ENCODE peak calls at places on chromosomes 12 and 14, in nine cellular contexts. W, T, Q, O, N, A, D, H and G are unnamed samples.
A peak's percentile ranks its signal among the peaks of the same experiment; 100 is the strongest.

GRCh38 chr12:122355702-122356101 is 66.8 kb downstream of the CLIP1 start:
- DNase-seq in W (no peak), T (no peak), Q (peak; percentile 14), O (no peak), N (no peak), A (no peak), D (no peak), H (no peak), G (no peak)

GRCh38 chr14:73786632-73786941 is 65.0 kb upstream of the PTGR2 start:
- DNase-seq in W (no peak), T (no peak), Q (peak; percentile 83), O (no peak), N (no peak), A (peak; percentile 71), D (no peak), H (peak; percentile 55), G (peak; percentile 59)

GRCh38 chr14:53539489-53540126 is 386.5 kb upstream of the DDHD1 start:
- DNase-seq in W (peak; percentile 70), T (peak; percentile 74), Q (peak; percentile 39), O (peak; percentile 36), N (peak; percentile 76), A (peak; percentile 34), D (peak; percentile 33), H (peak; percentile 73), G (peak; percentile 88)

GRCh38 chr14:75579882-75580281 is 1.5 kb downstream of the FLVCR2 start:
- DNase-seq in W (no peak), T (no peak), Q (no peak), O (no peak), N (no peak), A (no peak), D (no peak), H (no peak), G (no peak)

GRCh38 chr12:109115758-109116610 is at the start of gene ACACB:
- DNase-seq in W (no peak), T (no peak), Q (peak; percentile 62), O (no peak), N (no peak), A (no peak), D (no peak), H (peak; percentile 62), G (peak; percentile 46)

GRCh38 chr12:108768591-108769500 is 37.5 kb upstream of the CORO1C start:
- DNase-seq in W (peak; percentile 49), T (peak; percentile 19), Q (peak; percentile 46), O (no peak), N (peak; percentile 45), A (no peak), D (peak; percentile 76), H (peak; percentile 39), G (no peak)

GRCh38 chr12:93802698-93803097 is 125.5 kb downstream of the CRADD start:
- DNase-seq in W (no peak), T (no peak), Q (no peak), O (no peak), N (no peak), A (no peak), D (no peak), H (peak; percentile 42), G (peak; percentile 49)

GRCh38 chr12:84913151-84913550 is 552 bp upstream of the SLC6A15 start:
- DNase-seq in W (no peak), T (no peak), Q (peak; percentile 21), O (no peak), N (no peak), A (no peak), D (peak; percentile 6), H (no peak), G (peak; percentile 11)

GRCh38 chr14:59630281-59630963 is 53.8 kb upstream of the CCDC175 start:
- DNase-seq in W (no peak), T (peak; percentile 68), Q (peak; percentile 89), O (peak; percentile 18), N (no peak), A (no peak), D (peak; percentile 86), H (no peak), G (peak; percentile 2)

GRCh38 chr14:103136388-103137271 is 13.4 kb downstream of the TNFAIP2 start:
- DNase-seq in W (no peak), T (no peak), Q (no peak), O (no peak), N (no peak), A (no peak), D (no peak), H (peak; percentile 80), G (peak; percentile 85)

GRCh38 chr12:96195845-96196451 is 1.8 kb downstream of the ELK3 start:
- DNase-seq in W (no peak), T (no peak), Q (peak; percentile 67), O (no peak), N (no peak), A (no peak), D (no peak), H (peak; percentile 86), G (peak; percentile 76)

GRCh38 chr12:77686760-77687159 is 143.9 kb upstream of the NAV3 start:
- DNase-seq in W (no peak), T (peak; percentile 13), Q (no peak), O (no peak), N (no peak), A (no peak), D (peak; percentile 7), H (no peak), G (peak; percentile 2)

GRCh38 chr12:132214906-132215643 is 70.8 kb downstream of the NOC4L start:
- DNase-seq in W (no peak), T (no peak), Q (no peak), O (no peak), N (no peak), A (no peak), D (no peak), H (no peak), G (no peak)

GRCh38 chr12:123900898-123901376 is 71.7 kb downstream of the CCDC92 start:
- DNase-seq in W (no peak), T (no peak), Q (no peak), O (no peak), N (no peak), A (no peak), D (no peak), H (no peak), G (no peak)